ENCODE peak calls at places on chromosomes 5 and 9, in five cellular contexts. A is GM20000, O is natural killer cell, E is HFFc6, I is endodermal cell. C is an unnamed sample.

GRCh38 chr5:74538206-74538661 is 102.3 kb downstream of the ENC1 start:
- DNase-seq in O (no peak), A (no peak), I (no peak), E (peak), C (no peak)

GRCh38 chr5:137497396-137498290 is 1.5 kb downstream of the SPOCK1 start:
- DNase-seq in I (no peak), A (no peak), O (no peak), E (peak), C (no peak)

GRCh38 chr5:140351609-140352334 is 5.4 kb upstream of the HBEGF start:
- DNase-seq in E (peak), A (peak), I (peak), O (no peak), C (no peak)

GRCh38 chr9:77916410-77916819 is 115.2 kb downstream of the GNAQ start:
- DNase-seq in E (no peak), A (peak), I (no peak), O (no peak), C (no peak)

GRCh38 chr5:127967983-127968592 is 115.5 kb upstream of the SLC12A2 start:
- DNase-seq in I (no peak), O (no peak), E (no peak), A (no peak), C (no peak)

GRCh38 chr5:15103130-15103529 is 231.6 kb upstream of the ANKH start:
- DNase-seq in O (no peak), E (no peak), A (no peak), I (no peak), C (no peak)

GRCh38 chr9:132443951-132444615 is 34.1 kb downstream of the CFAP77 start:
- DNase-seq in I (no peak), A (no peak), O (no peak), E (no peak), C (no peak)

GRCh38 chr5:137739737-137740136 is 3.8 kb upstream of the KLHL3 start:
- DNase-seq in A (no peak), I (no peak), E (no peak), O (no peak), C (no peak)

GRCh38 chr5:16983022-16983639 is 47.0 kb upstream of the MYO10 start:
- DNase-seq in A (no peak), E (no peak), I (no peak), O (no peak), C (no peak)

GRCh38 chr5:22557251-22557650 is 295.9 kb downstream of the CDH12 start:
- DNase-seq in A (no peak), I (no peak), E (no peak), O (no peak), C (no peak)

DNA sequence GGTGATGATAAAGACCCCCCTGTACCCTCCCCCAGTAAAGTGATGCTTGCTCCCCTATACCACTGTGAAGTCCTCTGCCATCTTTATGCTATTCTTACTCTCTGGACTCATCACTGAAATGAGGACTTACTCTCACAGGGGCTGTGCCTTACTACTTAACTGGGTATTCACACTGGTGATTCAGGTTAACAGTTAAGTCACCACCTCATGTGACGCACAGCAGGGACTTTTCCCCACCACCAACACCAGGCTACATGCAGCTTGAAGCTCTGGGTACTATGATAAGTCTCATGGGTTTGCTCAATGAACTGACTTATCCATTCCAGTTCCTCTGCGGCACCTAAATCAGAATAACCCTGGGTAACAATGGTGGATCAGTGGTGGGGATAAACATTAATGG is 163.7 kb downstream of the ELAVL2 start:
- DNase-seq in I (no peak), O (no peak), A (no peak), E (no peak), C (no peak)
- TF ChIP-seq CTCF in I (no peak), O (no peak), A (no peak), E (no peak), C (no peak)

GRCh38 chr9:130755377-130756007 is 61.9 kb downstream of the EXOSC2 start:
- DNase-seq in A (no peak), E (no peak), I (no peak), O (no peak), C (no peak)

GRCh38 chr9:130756037-130756436 is 62.5 kb downstream of the EXOSC2 start:
- DNase-seq in A (no peak), O (no peak), I (no peak), E (no peak), C (no peak)

GRCh38 chr9:130763585-130764200 is 70.1 kb downstream of the EXOSC2 start:
- DNase-seq in E (no peak), O (no peak), A (no peak), I (no peak), C (no peak)

GRCh38 chr9:130756460-130757152 is 63.0 kb downstream of the EXOSC2 start:
- DNase-seq in O (no peak), I (no peak), A (no peak), E (no peak), C (no peak)

GRCh38 chr9:130759738-130760137 is 66.2 kb downstream of the EXOSC2 start:
- DNase-seq in I (no peak), O (no peak), A (no peak), E (no peak), C (no peak)
- TF ChIP-seq CTCF in I (no peak), O (no peak), A (no peak), E (no peak), C (no peak)

DNA sequence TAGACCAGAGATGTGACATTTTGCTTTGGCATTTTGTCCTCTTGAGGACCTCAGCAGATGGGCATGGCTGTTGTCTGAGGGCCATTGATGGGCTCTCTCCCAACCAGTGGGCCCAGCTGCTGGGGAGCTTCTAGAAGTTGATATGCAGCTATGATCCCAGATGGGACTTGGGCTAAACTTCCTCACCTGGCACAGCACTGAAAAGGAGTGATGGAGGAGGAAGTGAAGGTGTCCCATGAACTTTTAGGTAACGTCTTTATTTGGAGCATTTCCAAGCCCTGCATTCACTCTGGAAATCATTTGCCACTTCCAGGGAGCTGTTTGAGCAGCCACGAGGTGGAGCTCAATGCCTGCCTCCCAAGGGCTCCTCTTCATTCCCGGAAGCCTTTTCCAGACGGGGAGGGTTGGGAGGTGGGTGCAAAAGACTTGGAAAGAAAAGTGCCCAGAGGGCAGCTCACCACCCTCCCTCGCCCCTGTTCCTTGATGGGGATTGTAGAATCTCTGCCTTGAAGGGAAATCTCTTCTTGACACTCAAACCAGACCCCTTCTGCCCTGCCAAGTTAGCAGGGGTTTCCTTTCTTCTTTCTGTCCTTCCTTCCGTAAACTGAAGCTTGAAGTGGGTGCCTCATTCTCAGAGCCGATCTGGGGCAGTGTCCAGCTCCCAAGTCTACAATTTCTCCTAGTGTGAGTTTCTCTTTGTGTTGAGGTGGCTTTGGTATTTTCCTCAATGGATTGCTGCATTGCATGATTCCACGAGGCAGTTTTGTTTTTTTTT is 18.1 kb upstream of the NEUROG1 start:
- DNase-seq in O (no peak), I (peak), A (no peak), E (peak), C (no peak)
- TF ChIP-seq CTCF in O (no peak), I (peak), A (no peak), E (peak), C (no peak)

DNA sequence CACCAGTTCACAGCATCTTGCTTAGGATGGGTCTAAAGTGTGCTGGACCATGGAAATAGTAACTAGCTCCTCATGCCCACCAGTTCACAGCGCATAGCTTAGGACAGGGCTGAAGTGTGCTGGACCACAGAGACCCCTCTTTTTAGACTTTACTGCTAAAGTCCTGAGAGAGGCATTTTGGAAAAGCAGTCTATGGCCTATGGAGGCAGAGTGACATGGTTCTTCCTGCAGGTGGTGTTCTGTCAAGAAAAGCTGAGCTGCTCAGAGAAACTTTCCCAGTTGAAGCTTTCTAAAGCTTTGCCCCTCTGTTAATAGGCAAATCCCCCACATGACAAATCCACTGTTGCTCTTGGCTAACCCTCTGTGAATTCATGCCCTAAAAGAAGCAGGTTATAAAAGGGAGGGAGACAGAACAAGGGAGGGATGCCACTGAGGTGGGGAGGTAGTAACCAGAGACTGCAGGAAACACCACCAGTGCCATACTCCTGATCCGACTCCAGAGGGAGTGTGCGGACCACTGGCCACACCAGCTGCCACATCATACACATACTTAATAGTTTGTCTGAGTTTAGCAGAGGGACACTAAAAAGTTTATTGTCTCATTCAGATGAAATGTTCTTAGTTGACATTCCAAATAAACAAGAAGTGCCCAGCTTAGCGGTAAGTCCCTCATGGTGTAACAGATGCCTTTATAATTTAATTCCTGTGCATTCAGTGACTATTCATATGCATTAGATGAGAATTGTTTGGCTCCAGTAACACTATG is 236.1 kb upstream of the NFIL3 start:
- DNase-seq in E (peak), I (peak), O (no peak), A (no peak), C (no peak)
- TF ChIP-seq CTCF in E (peak), I (peak), O (no peak), A (peak), C (no peak)

DNA sequence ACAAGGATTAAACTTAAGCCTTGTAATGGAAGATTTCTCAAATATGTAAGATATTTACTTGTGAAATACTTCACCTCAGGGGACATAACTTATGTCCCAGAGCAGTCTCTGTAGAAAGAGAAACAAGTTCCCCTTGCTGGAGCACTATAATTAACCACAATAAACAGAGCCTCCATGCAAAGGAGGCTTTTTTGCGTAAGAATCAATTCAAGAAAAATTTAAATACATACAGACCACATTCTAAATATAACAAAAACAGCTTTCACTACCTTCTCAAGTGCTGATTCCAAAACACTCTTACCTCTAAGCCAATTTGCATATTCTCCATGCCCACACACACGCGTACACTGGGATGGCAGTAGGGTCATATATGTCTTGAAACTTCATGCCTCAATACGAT is 30.7 kb upstream of the CCNB1 start:
- DNase-seq in A (peak), E (no peak), I (no peak), O (no peak), C (no peak)
- TF ChIP-seq CTCF in A (no peak), E (no peak), I (no peak), O (no peak), C (no peak)

GRCh38 chr9:115152281-115152680 is 34.3 kb upstream of the TNC start:
- DNase-seq in E (no peak), I (no peak), O (no peak), A (no peak), C (no peak)
- TF ChIP-seq CTCF in E (no peak), I (no peak), O (no peak), A (no peak), C (no peak)

C was measured in activated B cell treated with CpG ODN at 0.5 μM for 24 hours.